ENCODE peak calls at places on chromosomes 7 and 10, in four cellular contexts. P is K562, Q is HepG2, A is H1. T is an unnamed sample.

GRCh38 chr10:67115972-67116371 is 190.1 kb downstream of the LRRTM3 start:
- DNase-seq in P (no peak), Q (no peak), A (no peak), T (peak)

GRCh38 chr10:118835682-118836326 is 81.0 kb upstream of the CACUL1 start:
- DNase-seq in P (no peak), Q (no peak), A (no peak), T (peak)

GRCh38 chr10:46539596-46540411 is 16.7 kb downstream of the GPRIN2 start:
- DNase-seq in P (no peak), Q (peak), A (no peak), T (no peak)

GRCh38 chr10:88131561-88132139 is 268.2 kb downstream of the PTEN start:
- DNase-seq in P (no peak), Q (no peak), A (no peak), T (no peak)

GRCh38 chr7:81594767-81595166 is 175.1 kb downstream of the HGF start:
- DNase-seq in P (no peak), Q (no peak), A (no peak), T (no peak)

GRCh38 chr7:34772296-34772695 is 114.3 kb downstream of the NPSR1 start:
- DNase-seq in P (no peak), Q (no peak), A (no peak), T (no peak)

GRCh38 chr7:80014507-80014906 is 120.1 kb upstream of the GNAI1 start:
- DNase-seq in P (no peak), Q (no peak), A (no peak), T (no peak)

GRCh38 chr10:119251315-119251708 is 43.9 kb downstream of the GRK5 start:
- DNase-seq in P (peak), Q (no peak), A (no peak), T (no peak)

GRCh38 chr7:71507665-71508064 is 375.7 kb downstream of the GALNT17 start:
- DNase-seq in P (no peak), Q (no peak), A (no peak), T (no peak)

GRCh38 chr10:24363070-24363469 is 154.1 kb downstream of the KIAA1217 start:
- DNase-seq in P (no peak), Q (peak), A (no peak), T (no peak)

GRCh38 chr7:106177738-106178592 is 65.9 kb upstream of the SYPL1 start:
- DNase-seq in P (no peak), Q (no peak), A (no peak), T (no peak)

GRCh38 chr10:63765126-63765525 is 243.9 kb downstream of the REEP3 start:
- DNase-seq in P (no peak), Q (no peak), A (no peak), T (no peak)
- H3K9ac ChIP-seq in P (no peak), Q (no peak), A (no peak), T (no peak)

GRCh38 chr7:44063547-44063893 is 1.8 kb downstream of the PGAM2 start:
- DNase-seq in P (no peak), Q (no peak), A (no peak), T (no peak)

GRCh38 chr7:44064791-44065430 is 456 bp downstream of the PGAM2 start:
- DNase-seq in P (no peak), Q (no peak), A (no peak), T (no peak)

GRCh38 chr7:44065431-44066110 is at the start of gene PGAM2:
- DNase-seq in P (no peak), Q (no peak), A (no peak), T (no peak)

GRCh38 chr7:44062903-44063295 is 2.5 kb downstream of the PGAM2 start:
- DNase-seq in P (no peak), Q (no peak), A (no peak), T (no peak)

DNA sequence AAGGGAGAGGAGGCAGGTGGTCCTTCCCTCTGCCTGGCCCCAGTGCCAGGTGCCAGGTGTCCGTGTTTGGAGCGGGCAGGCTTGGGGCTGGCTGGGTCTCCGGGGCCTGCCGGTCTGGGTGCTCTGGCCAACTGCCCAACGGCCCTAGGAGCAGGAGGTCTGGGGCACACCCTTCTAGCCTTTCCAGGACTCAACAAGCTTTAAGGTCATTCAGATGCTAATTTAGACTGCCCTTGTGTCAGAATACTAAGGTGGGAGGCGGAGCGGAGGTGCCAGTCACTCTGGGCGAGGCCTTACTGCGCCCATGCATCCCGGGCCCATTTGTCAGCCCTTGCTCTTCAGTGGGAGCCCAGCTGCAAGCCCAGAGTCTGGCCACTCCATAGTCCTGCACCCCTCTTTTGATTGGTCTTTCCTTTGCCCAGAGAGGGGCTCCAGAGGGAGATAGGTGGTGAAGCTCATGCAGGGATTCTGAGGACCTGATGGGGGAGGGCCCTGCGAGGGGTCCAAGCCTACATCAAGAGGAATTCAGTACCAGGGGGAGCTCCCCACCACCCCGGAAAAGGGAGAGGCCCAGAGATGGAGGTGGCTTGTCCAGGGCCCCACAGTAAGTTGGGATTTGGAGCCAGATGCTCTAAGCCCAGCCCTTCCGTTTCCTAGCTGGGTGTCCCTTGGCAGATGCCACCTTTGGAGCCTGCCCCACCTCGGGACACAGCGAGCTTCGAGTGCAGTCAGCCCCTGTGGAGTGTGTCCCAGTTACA is 1.3 kb downstream of the PGAM2 start:
- DNase-seq in P (no peak), Q (no peak), A (no peak), T (no peak)
- TF ChIP-seq FOSL1 in P (no peak), Q (no peak), A (no peak), T (no peak)

GRCh38 chr7:47183896-47184629 is 397.8 kb downstream of the TNS3 start:
- DNase-seq in P (no peak), Q (no peak), A (no peak), T (no peak)
- H3K9ac ChIP-seq in P (no peak), Q (no peak), A (no peak), T (no peak)

DNA sequence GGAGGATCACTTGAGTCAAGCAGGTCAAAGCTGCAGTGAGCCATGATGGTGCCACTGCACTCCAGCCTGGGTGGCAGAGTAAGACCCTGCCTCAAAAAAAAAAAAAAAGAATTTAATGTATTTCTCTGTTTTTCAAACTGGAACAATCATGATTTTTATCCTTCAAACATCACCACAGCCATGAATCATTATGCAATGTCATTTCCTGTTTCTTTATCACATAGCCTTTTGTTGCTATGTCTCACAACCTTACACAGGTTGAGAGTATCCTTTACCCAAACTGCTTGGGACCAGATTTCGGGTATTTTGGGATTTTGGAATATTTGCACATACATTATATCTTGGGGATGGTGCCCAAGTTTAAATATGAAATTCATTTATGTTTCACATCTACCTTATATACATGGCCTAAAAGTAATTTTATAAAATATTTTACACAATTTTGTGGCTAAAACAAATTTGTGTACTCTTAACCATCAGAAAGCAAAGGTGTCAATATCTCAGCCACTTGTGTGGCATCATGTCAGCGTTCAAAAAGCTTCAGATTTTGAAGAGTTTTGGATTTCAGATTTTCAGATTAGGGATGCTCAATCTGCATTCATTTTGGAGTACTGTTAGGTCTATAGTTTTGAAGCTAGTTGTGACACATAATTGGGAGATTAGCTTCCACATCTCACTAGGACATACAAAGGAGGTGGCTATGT is 8.2 kb downstream of the NT5C3A start:
- DNase-seq in P (no peak), Q (no peak), A (no peak), T (no peak)
- TF ChIP-seq FOSL1 in P (peak), Q (no peak), A (no peak), T (no peak)

GRCh38 chr10:120465138-120465537 is 8.1 kb downstream of the PLPP4 start:
- DNase-seq in P (no peak), Q (no peak), A (no peak), T (no peak)

GRCh38 chr10:120460776-120461175 is 3.7 kb downstream of the PLPP4 start:
- DNase-seq in P (peak), Q (no peak), A (no peak), T (no peak)

GRCh38 chr10:120460191-120460590 is 3.2 kb downstream of the PLPP4 start:
- DNase-seq in P (no peak), Q (no peak), A (no peak), T (no peak)

GRCh38 chr10:120462018-120462682 is 5.1 kb downstream of the PLPP4 start:
- DNase-seq in P (no peak), Q (no peak), A (no peak), T (no peak)

GRCh38 chr10:120466006-120466405 is 9.0 kb downstream of the PLPP4 start:
- DNase-seq in P (no peak), Q (no peak), A (no peak), T (no peak)
- H3K9ac ChIP-seq in P (no peak), Q (no peak), A (no peak), T (no peak)

GRCh38 chr7:24435002-24435401 is 138.2 kb upstream of the PALS2 start:
- DNase-seq in P (no peak), Q (no peak), A (peak), T (no peak)
- TF ChIP-seq FOSL1 in P (no peak), Q (no peak), A (no peak), T (no peak)

T was measured in HCT116.